ENCODE peak calls at places on chromosomes 6 and 20, in four cellular contexts. X is right cardiac atrium; T is CD8-positive, alpha-beta T cell; C is heart left ventricle. U is an unnamed sample.

GRCh38 chr20:49945701-49946477 is 9.7 kb downstream of the RNF114 start:
- ATAC-seq in X (no peak), C (no peak), T (no peak), U (no peak)

GRCh38 chr20:61856626-61857413 is 208.9 kb downstream of the TAF4 start:
- ATAC-seq in C (no peak), X (no peak), T (no peak), U (no peak)

GRCh38 chr6:107576852-107577251 is 86.9 kb downstream of the SOBP start:
- ATAC-seq in T (no peak), X (no peak), C (no peak), U (peak)

GRCh38 chr20:17505664-17506517 is 25.3 kb downstream of the BFSP1 start:
- ATAC-seq in X (peak), T (peak), C (peak), U (peak)

GRCh38 chr6:157213426-157213825 is 109.9 kb downstream of the TMEM242 start:
- ATAC-seq in C (no peak), T (no peak), X (no peak), U (no peak)

GRCh38 chr6:22357724-22358189 is 60.9 kb upstream of the PRL start:
- ATAC-seq in C (no peak), X (no peak), T (no peak), U (no peak)

GRCh38 chr6:157258878-157259277 is 64.4 kb downstream of the TMEM242 start:
- ATAC-seq in T (peak), X (peak), C (no peak), U (no peak)

GRCh38 chr6:160535270-160535669 is 128.8 kb downstream of the LPA start:
- ATAC-seq in C (no peak), T (no peak), X (no peak), U (no peak)

GRCh38 chr20:25053207-25054132 is 4.5 kb downstream of the ACSS1 start:
- ATAC-seq in C (peak), T (no peak), X (peak), U (no peak)

GRCh38 chr6:3341467-3341866 is 82.7 kb downstream of the PSMG4 start:
- ATAC-seq in C (no peak), T (no peak), X (peak), U (peak)

GRCh38 chr20:52231230-52231746 is 39.7 kb upstream of the ZFP64 start:
- ATAC-seq in X (no peak), T (no peak), C (no peak), U (no peak)

GRCh38 chr20:11847827-11848226 is 69.9 kb upstream of the BTBD3 start:
- ATAC-seq in C (no peak), T (no peak), X (no peak), U (no peak)

GRCh38 chr6:62516287-62517152 is 230.5 kb upstream of the KHDRBS2 start:
- ATAC-seq in X (no peak), C (no peak), T (no peak), U (no peak)

GRCh38 chr6:44608175-44608574 is 220.7 kb downstream of the CDC5L start:
- ATAC-seq in C (no peak), T (no peak), X (no peak), U (no peak)

GRCh38 chr6:40889137-40889832 is 149.7 kb downstream of the UNC5CL start:
- ATAC-seq in X (no peak), T (no peak), C (no peak), U (no peak)

GRCh38 chr6:148612043-148612442 is 134.8 kb upstream of the UST start:
- ATAC-seq in C (no peak), X (peak), T (no peak), U (no peak)

GRCh38 chr20:36624068-36624813 is 18.7 kb downstream of the RAB5IF start:
- ATAC-seq in X (peak), T (no peak), C (peak), U (peak)

GRCh38 chr6:52233975-52234823 is 10.1 kb downstream of the IL17F start:
- ATAC-seq in X (peak), T (no peak), C (no peak), U (peak)

GRCh38 chr6:76984572-76984971 is 478.7 kb downstream of the HTR1B start:
- ATAC-seq in T (no peak), C (no peak), X (no peak), U (no peak)

GRCh38 chr6:166006593-166007301 is 160.9 kb downstream of the TBXT start:
- ATAC-seq in C (no peak), T (no peak), X (no peak), U (no peak)

GRCh38 chr6:85747093-85747492 is 104.4 kb upstream of the SYNCRIP start:
- ATAC-seq in X (no peak), T (no peak), C (no peak), U (no peak)

GRCh38 chr6:139944131-139944530 is 569.7 kb upstream of the CITED2 start:
- ATAC-seq in T (no peak), C (no peak), X (no peak), U (no peak)

GRCh38 chr20:54110457-54110856 is 40.1 kb upstream of the BCAS1 start:
- ATAC-seq in C (no peak), T (no peak), X (no peak), U (no peak)

GRCh38 chr6:27176096-27176495 is 71.4 kb upstream of the PRSS16 start:
- ATAC-seq in C (peak), T (peak), X (peak), U (no peak)

GRCh38 chr6:21679761-21680265 is 86.3 kb downstream of the SOX4 start:
- ATAC-seq in X (peak), C (no peak), T (no peak), U (no peak)

GRCh38 chr6:168093071-168093505 is 14.1 kb upstream of the FRMD1 start:
- ATAC-seq in T (no peak), X (no peak), C (no peak), U (no peak)

GRCh38 chr6:115982453-115982852 is 78.2 kb downstream of the FRK start:
- ATAC-seq in T (no peak), C (no peak), X (no peak), U (no peak)

GRCh38 chr20:20666359-20666758 is 46.1 kb downstream of the RALGAPA2 start:
- ATAC-seq in T (no peak), C (no peak), X (no peak), U (no peak)

GRCh38 chr6:38348366-38348765 is 291.4 kb downstream of the BTBD9 start:
- ATAC-seq in X (no peak), C (no peak), T (no peak), U (no peak)

GRCh38 chr6:7540595-7540994 is 876 bp upstream of the DSP start:
- ATAC-seq in T (no peak), X (peak), C (peak), U (peak)

GRCh38 chr20:63247678-63248228 is 6.5 kb downstream of the NKAIN4 start:
- ATAC-seq in X (no peak), C (no peak), T (no peak), U (no peak)

U was measured in esophagus mucosa.